ENCODE peak calls at places on chromosome X, in eight cellular contexts. E, P, N, R, W, X, J and L are unnamed samples.

GRCh38 chrX:40170830-40171512 is 73.2 kb upstream of the BCOR start:
- DNase-seq in J (peak; percentile 42), E (no peak), N (no peak), R (no peak), W (no peak), P (peak; percentile 42), X (no peak), L (no peak)

GRCh38 chrX:149004936-149005335 is 500.2 kb downstream of the IDS start:
- DNase-seq in W (no peak), J (no peak), R (no peak), X (no peak), E (no peak), P (no peak), N (no peak), L (no peak)

GRCh38 chrX:23552289-23552688 is 115.0 kb upstream of the PRDX4 start:
- DNase-seq in E (no peak), N (no peak), W (no peak), X (no peak), P (no peak), R (no peak), J (no peak), L (no peak)

GRCh38 chrX:115564243-115564642 is 3.3 kb downstream of the PLS3 start:
- DNase-seq in P (no peak), J (no peak), R (no peak), N (peak; percentile 68), W (no peak), X (no peak), E (no peak), L (peak; percentile 49)

GRCh38 chrX:132908891-132909290 is 49.5 kb downstream of the HS6ST2 start:
- DNase-seq in P (no peak), E (no peak), J (no peak), X (no peak), W (no peak), R (no peak), N (peak; percentile 2), L (no peak)

GRCh38 chrX:154541896-154542722 is 4.5 kb downstream of the G6PD start:
- DNase-seq in W (peak; percentile 79), N (peak; percentile 88), X (peak; percentile 87), R (no peak), J (no peak), E (peak; percentile 78), P (peak; percentile 68), L (peak; percentile 92)

GRCh38 chrX:30533261-30533660 is 44.3 kb downstream of the TASL start:
- DNase-seq in P (no peak), W (no peak), J (no peak), X (no peak), R (no peak), N (no peak), E (no peak), L (no peak)

GRCh38 chrX:47178337-47178736 is 15.3 kb upstream of the UBA1 start:
- DNase-seq in R (no peak), X (no peak), W (no peak), P (no peak), J (no peak), N (no peak), E (no peak), L (no peak)

GRCh38 chrX:13659057-13659456 is 6.1 kb downstream of the TCEANC start:
- DNase-seq in P (no peak), J (no peak), E (no peak), R (no peak), N (peak; percentile 33), W (no peak), X (no peak), L (peak; percentile 20)

GRCh38 chrX:39688576-39689373 is 409.0 kb downstream of the BCOR start:
- DNase-seq in N (peak; percentile 51), E (no peak), W (no peak), J (peak; percentile 75), X (no peak), P (peak; percentile 90), R (peak; percentile 20), L (peak; percentile 23)

GRCh38 chrX:11458175-11458574 is 165.0 kb downstream of the AMELX start:
- DNase-seq in W (no peak), R (no peak), X (no peak), N (peak; percentile 59), E (no peak), P (no peak), J (no peak), L (no peak)

GRCh38 chrX:120736989-120737388 is 107.1 kb upstream of the C1GALT1C1 start:
- DNase-seq in R (no peak), E (no peak), P (no peak), J (no peak), N (peak; percentile 64), X (no peak), W (no peak), L (peak; percentile 33)

GRCh38 chrX:119398587-119398973 is 556 bp upstream of the SLC25A43 start:
- DNase-seq in N (peak; percentile 7), X (no peak), P (peak; percentile 31), R (no peak), W (no peak), J (no peak), E (no peak), L (no peak)

GRCh38 chrX:41599507-41599906 is 89.3 kb upstream of the GPR34 start:
- DNase-seq in E (no peak), W (no peak), X (no peak), J (no peak), P (no peak), R (no peak), N (no peak), L (no peak)

GRCh38 chrX:78886550-78886949 is 58.6 kb upstream of the P2RY10 start:
- DNase-seq in N (no peak), E (no peak), X (no peak), P (peak; percentile 6), R (no peak), W (no peak), J (no peak), L (peak; percentile 5)

GRCh38 chrX:10110984-10111363 is 45.8 kb upstream of the CLCN4 start:
- DNase-seq in P (no peak), R (no peak), X (no peak), N (no peak), J (no peak), W (no peak), E (no peak), L (no peak)

GRCh38 chrX:9379697-9380551 is 84.9 kb upstream of the TBL1X start:
- DNase-seq in R (peak; percentile 55), E (no peak), X (no peak), J (no peak), W (no peak), P (peak; percentile 33), N (peak; percentile 58), L (peak; percentile 46)

GRCh38 chrX:116417968-116418367 is 18.4 kb upstream of the SLC6A14 start:
- DNase-seq in N (no peak), J (no peak), P (no peak), E (no peak), W (no peak), X (no peak), R (no peak), L (no peak)

GRCh38 chrX:15750611-15751159 is 12.6 kb downstream of the CA5B start:
- DNase-seq in E (no peak), X (no peak), R (no peak), N (peak; percentile 6), P (no peak), J (no peak), W (no peak), L (peak; percentile 20)

GRCh38 chrX:11579856-11580595 is 85.7 kb downstream of the ARHGAP6 start:
- DNase-seq in R (no peak), X (no peak), W (no peak), J (peak; percentile 3), E (no peak), P (no peak), N (no peak), L (peak; percentile 11)